ENCODE peak calls at places on chromosomes 13 and 19, in five cellular contexts. W is pancreas, I is AG04449, Q is A549, S is Caco-2. F is an unnamed sample.

GRCh38 chr13:50901701-50902100 is 7.9 kb upstream of the RNASEH2B start:
- DNase-seq in W (no peak), I (no peak), Q (no peak), S (no peak), F (no peak)

GRCh38 chr19:48258350-48258749 is 2.6 kb upstream of the CARD8 start:
- DNase-seq in W (no peak), I (no peak), Q (no peak), S (no peak), F (no peak)

GRCh38 chr13:95385373-95385772 is 84.1 kb upstream of the ABCC4 start:
- DNase-seq in W (no peak), I (no peak), Q (no peak), S (no peak), F (no peak)

GRCh38 chr13:37531054-37531453 is 67.5 kb downstream of the POSTN start:
- DNase-seq in W (no peak), I (peak), Q (no peak), S (no peak), F (no peak)

GRCh38 chr19:38303517-38304351 is at the start of gene C19orf33:
- DNase-seq in W (no peak), I (no peak), Q (peak), S (peak), F (no peak)

GRCh38 chr13:74868044-74868443 is 613.9 kb downstream of the TBC1D4 start:
- DNase-seq in W (no peak), I (no peak), Q (no peak), S (no peak), F (no peak)

GRCh38 chr13:29496241-29496712 is 99.2 kb downstream of the SLC7A1 start:
- DNase-seq in W (peak), I (no peak), Q (peak), S (no peak), F (no peak)

GRCh38 chr13:37192986-37193385 is 87.5 kb upstream of the CSNK1A1L start:
- DNase-seq in W (no peak), I (peak), Q (no peak), S (no peak), F (no peak)

GRCh38 chr19:41083516-41083915 is 4.7 kb upstream of the CYP2A13 start:
- DNase-seq in W (no peak), I (no peak), Q (peak), S (no peak), F (no peak)

GRCh38 chr19:7980168-7980567 is 25.3 kb downstream of the ELAVL1 start:
- DNase-seq in W (no peak), I (no peak), Q (no peak), S (no peak), F (no peak)

GRCh38 chr13:22801402-22802003 is 379.3 kb upstream of the SGCG start:
- DNase-seq in W (no peak), I (no peak), Q (peak), S (no peak), F (no peak)

GRCh38 chr13:113577881-113578435 is 6.6 kb upstream of the TFDP1 start:
- DNase-seq in W (no peak), I (no peak), Q (no peak), S (peak), F (no peak)

GRCh38 chr19:45484273-45484945 is 12.4 kb downstream of the RTN2 start:
- DNase-seq in W (no peak), I (no peak), Q (no peak), S (no peak), F (no peak)

GRCh38 chr19:524062-524674 is 7.4 kb upstream of the CDC34 start:
- DNase-seq in W (peak), I (no peak), Q (no peak), S (no peak), F (no peak)

GRCh38 chr19:11495481-11495880 is 10.2 kb downstream of the ZNF653 start:
- DNase-seq in W (no peak), I (no peak), Q (no peak), S (no peak), F (no peak)

GRCh38 chr13:111046590-111047141 is 68.4 kb upstream of the ARHGEF7 start:
- DNase-seq in W (no peak), I (no peak), Q (no peak), S (no peak), F (peak)

GRCh38 chr13:73722120-73722519 is 412.1 kb downstream of the KLF12 start:
- DNase-seq in W (no peak), I (no peak), Q (peak), S (no peak), F (no peak)

GRCh38 chr19:32570081-32570785 is 10.8 kb upstream of the PDCD5 start:
- DNase-seq in W (no peak), I (peak), Q (peak), S (peak), F (no peak)

GRCh38 chr13:50631041-50631440 is 212.5 kb downstream of the DLEU7 start:
- DNase-seq in W (no peak), I (no peak), Q (no peak), S (no peak), F (no peak)

GRCh38 chr13:35179494-35179893 is 237.4 kb downstream of the NBEA start:
- DNase-seq in W (no peak), I (no peak), Q (no peak), S (no peak), F (no peak)

GRCh38 chr13:106096661-106097092 is 438.8 kb downstream of the EFNB2 start:
- DNase-seq in W (no peak), I (no peak), Q (peak), S (peak), F (no peak)

GRCh38 chr19:50272263-50272897 is 56.8 kb downstream of the KCNC3 start:
- DNase-seq in W (no peak), I (no peak), Q (no peak), S (no peak), F (no peak)

GRCh38 chr13:40479196-40479845 is 187.1 kb downstream of the FOXO1 start:
- DNase-seq in W (no peak), I (no peak), Q (no peak), S (no peak), F (no peak)

GRCh38 chr13:110266431-110266809 is 40.5 kb downstream of the COL4A1 start:
- DNase-seq in W (no peak), I (no peak), Q (no peak), S (no peak), F (no peak)

GRCh38 chr13:109494955-109495354 is 291.4 kb downstream of the IRS2 start:
- DNase-seq in W (no peak), I (no peak), Q (peak), S (no peak), F (no peak)

GRCh38 chr19:53157601-53158000 is 1.3 kb downstream of the ZNF347 start:
- DNase-seq in W (peak), I (no peak), Q (no peak), S (no peak), F (no peak)

GRCh38 chr13:40469581-40470282 is 196.7 kb downstream of the FOXO1 start:
- DNase-seq in W (no peak), I (no peak), Q (no peak), S (no peak), F (no peak)

GRCh38 chr13:19959141-19959830 is 759 bp downstream of the ZMYM2 start:
- DNase-seq in W (peak), I (no peak), Q (peak), S (peak), F (no peak)

GRCh38 chr13:49454388-49455015 is 10.4 kb downstream of the SETDB2 start:
- DNase-seq in W (no peak), I (no peak), Q (no peak), S (no peak), F (no peak)

GRCh38 chr13:112724788-112725345 is 35.0 kb downstream of the ATP11A start:
- DNase-seq in W (no peak), I (no peak), Q (no peak), S (peak), F (no peak)

GRCh38 chr19:11179716-11180297 is 17.5 kb downstream of the KANK2 start:
- DNase-seq in W (no peak), I (no peak), Q (no peak), S (no peak), F (no peak)

GRCh38 chr19:44890366-44891015 is 563 bp upstream of the TOMM40 start:
- DNase-seq in W (peak), I (peak), Q (peak), S (peak), F (peak)

GRCh38 chr13:60121288-60121687 is 42.4 kb downstream of the DIAPH3 start:
- DNase-seq in W (no peak), I (no peak), Q (no peak), S (no peak), F (no peak)

GRCh38 chr19:27740396-27740795 is 1472.6 kb downstream of the UQCRFS1 start:
- DNase-seq in W (no peak), I (no peak), Q (no peak), S (no peak), F (peak)

GRCh38 chr19:51354742-51355148 is 11.4 kb downstream of the ETFB start:
- DNase-seq in W (no peak), I (no peak), Q (no peak), S (peak), F (no peak)

GRCh38 chr13:40983269-40983668 is 35.8 kb downstream of the ELF1 start:
- DNase-seq in W (no peak), I (no peak), Q (no peak), S (no peak), F (no peak)

GRCh38 chr13:51862965-51863364 is 1.2 kb downstream of the CCDC70 start:
- DNase-seq in W (no peak), I (no peak), Q (no peak), S (no peak), F (no peak)

GRCh38 chr19:3819989-3820388 is 33.8 kb upstream of the MATK start:
- DNase-seq in W (no peak), I (no peak), Q (no peak), S (no peak), F (no peak)

GRCh38 chr13:94662274-94662945 is 49.9 kb downstream of the SOX21 start:
- DNase-seq in W (no peak), I (no peak), Q (no peak), S (no peak), F (no peak)

GRCh38 chr19:4971424-4971793 is 2.5 kb downstream of the KDM4B start:
- DNase-seq in W (no peak), I (no peak), Q (no peak), S (no peak), F (no peak)
- H3K4me3 ChIP-seq in W (no peak), I (peak), Q (no peak), S (no peak), F (peak)

GRCh38 chr13:108427355-108427754 is 157.8 kb downstream of the TNFSF13B start:
- DNase-seq in W (no peak), I (no peak), Q (peak), S (no peak), F (no peak)

GRCh38 chr13:108425056-108425455 is 155.5 kb downstream of the TNFSF13B start:
- DNase-seq in W (no peak), I (peak), Q (no peak), S (no peak), F (no peak)

GRCh38 chr13:108426893-108427292 is 157.4 kb downstream of the TNFSF13B start:
- DNase-seq in W (no peak), I (no peak), Q (no peak), S (no peak), F (no peak)

GRCh38 chr13:108433976-108434375 is 164.5 kb downstream of the TNFSF13B start:
- DNase-seq in W (no peak), I (no peak), Q (no peak), S (no peak), F (no peak)

GRCh38 chr13:108428691-108429090 is 159.2 kb downstream of the TNFSF13B start:
- DNase-seq in W (no peak), I (no peak), Q (no peak), S (no peak), F (no peak)
- H3K4me3 ChIP-seq in W (no peak), I (no peak), Q (no peak), S (no peak), F (no peak)

DNA sequence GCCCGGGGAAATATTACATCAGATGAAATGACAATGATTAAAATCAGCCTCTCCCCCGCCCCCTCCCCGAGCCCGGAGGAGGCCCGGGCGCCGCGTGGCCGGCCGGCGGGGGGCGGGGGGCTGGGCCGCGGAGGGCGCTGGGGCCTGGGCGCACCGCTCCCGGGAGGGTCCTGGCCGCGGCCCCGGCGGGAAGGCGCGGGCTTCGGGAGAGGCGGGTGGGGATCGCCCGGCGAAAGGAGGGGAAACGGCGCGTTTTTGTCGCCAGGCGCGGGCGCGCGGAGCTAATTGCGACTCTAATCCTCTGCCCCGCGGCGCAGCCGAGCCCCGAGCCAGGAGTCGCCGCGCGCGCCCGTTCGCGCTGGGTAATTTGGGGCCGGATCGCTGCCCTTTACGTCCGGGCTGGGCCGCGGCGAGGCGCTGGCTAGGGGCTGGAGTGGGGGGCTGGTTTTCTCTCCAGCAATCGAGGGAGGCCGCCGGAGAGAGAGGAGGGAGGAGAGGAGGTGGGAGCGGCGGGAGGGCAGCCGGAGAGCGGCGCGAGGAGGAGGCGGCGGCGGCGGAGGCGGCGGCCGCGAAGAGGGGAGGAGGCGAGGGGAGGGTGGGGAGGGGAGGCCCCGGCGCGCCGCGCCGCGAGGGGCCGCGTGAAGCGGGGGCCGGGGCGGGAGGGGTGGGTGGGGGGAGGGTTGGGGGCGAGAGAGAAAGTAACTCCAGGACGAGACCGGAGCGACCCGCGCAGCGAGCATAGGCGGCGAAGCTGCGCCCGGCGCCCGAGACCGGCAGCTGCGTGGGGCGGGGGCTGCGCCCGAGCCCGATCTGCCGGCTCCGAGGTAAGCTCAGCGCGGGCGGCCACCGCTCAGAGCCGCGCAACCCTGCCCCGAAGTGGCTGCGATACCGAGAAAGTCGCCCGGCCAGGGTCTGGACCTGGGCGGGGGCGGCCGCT is at the start of gene KCTD15:
- DNase-seq in W (peak), I (no peak), Q (peak), S (no peak), F (no peak)
- H3K4me3 ChIP-seq in W (peak), I (peak), Q (peak), S (peak), F (peak)

GRCh38 chr19:30598688-30599087 is 226.5 kb downstream of the ZNF536 start:
- DNase-seq in W (no peak), I (no peak), Q (no peak), S (no peak), F (no peak)
- H3K4me3 ChIP-seq in W (no peak), I (no peak), Q (no peak), S (no peak), F (no peak)

DNA sequence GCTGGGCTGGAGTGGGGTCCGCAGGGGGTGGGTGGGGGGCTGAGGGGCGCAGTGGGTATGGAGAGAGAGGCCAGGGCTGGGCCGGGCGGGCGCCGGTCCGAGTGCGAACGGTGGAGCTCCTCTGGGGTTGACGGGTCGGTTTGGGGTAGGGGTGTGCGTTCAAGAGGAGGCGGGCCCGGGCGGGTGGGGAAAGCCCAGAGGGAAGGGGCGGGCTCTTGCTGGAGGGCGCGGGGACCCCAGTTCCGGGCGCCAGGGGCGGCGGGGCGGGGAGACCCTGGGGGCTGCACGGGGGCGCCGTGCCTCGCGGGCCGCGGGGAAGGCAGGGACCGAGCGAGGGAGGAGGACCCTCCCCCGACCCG is 8.0 kb upstream of the SHISA7 start:
- DNase-seq in W (no peak), I (no peak), Q (no peak), S (no peak), F (no peak)
- H3K4me3 ChIP-seq in W (no peak), I (no peak), Q (peak), S (peak), F (no peak)

GRCh38 chr19:55487884-55488687 is at the start of gene SSC5D:
- DNase-seq in W (no peak), I (no peak), Q (no peak), S (no peak), F (no peak)

GRCh38 chr19:55485439-55486011 is 537 bp downstream of the NAT14 start:
- DNase-seq in W (no peak), I (no peak), Q (no peak), S (no peak), F (no peak)

GRCh38 chr19:55484571-55485438 is at the start of gene NAT14:
- DNase-seq in W (peak), I (no peak), Q (peak), S (peak), F (no peak)

GRCh38 chr19:55486971-55487883 is 1.0 kb upstream of the SSC5D start:
- DNase-seq in W (no peak), I (peak), Q (peak), S (peak), F (peak)

GRCh38 chr19:55486043-55486970 is 1.3 kb downstream of the NAT14 start:
- DNase-seq in W (no peak), I (no peak), Q (no peak), S (no peak), F (no peak)
- H3K4me3 ChIP-seq in W (no peak), I (peak), Q (peak), S (no peak), F (no peak)

GRCh38 chr19:18109363-18109730 is 11.8 kb downstream of the MAST3 start:
- DNase-seq in W (no peak), I (no peak), Q (no peak), S (no peak), F (no peak)
- H3K4me3 ChIP-seq in W (peak), I (peak), Q (peak), S (peak), F (peak)